ENCODE peak calls at places on chromosomes 4 and X, in nine cellular contexts. V is HCT116, Y is esophagus muscularis mucosa, A is Peyer's patch, H is heart left ventricle, P is IMR-90, B is spleen, F is sigmoid colon, C is testis. Q is an unnamed sample.

GRCh38 chr4:129145222-129145730 is 49.3 kb downstream of the C4orf33 start:
- DNase-seq in V (no peak), Y (no peak), A (no peak), H (no peak), P (no peak), B (no peak), F (no peak), C (no peak), Q (no peak)

GRCh38 chr4:7160951-7161440 is 31.3 kb upstream of the SORCS2 start:
- DNase-seq in V (no peak), Y (no peak), A (peak), H (no peak), P (no peak), B (peak), F (peak), C (peak), Q (no peak)

GRCh38 chrX:136192839-136193414 is 45.6 kb downstream of the FHL1 start:
- DNase-seq in V (no peak), Y (no peak), A (no peak), H (no peak), P (peak), B (no peak), F (no peak), C (no peak), Q (no peak)

GRCh38 chr4:23930750-23931488 is 41.1 kb upstream of the PPARGC1A start:
- DNase-seq in V (no peak), Y (no peak), A (peak), H (peak), P (no peak), B (no peak), F (peak), C (peak), Q (peak)

GRCh38 chrX:19889582-19890342 is 2.4 kb upstream of the SH3KBP1 start:
- DNase-seq in V (peak), Y (no peak), A (no peak), H (no peak), P (peak), B (no peak), F (no peak), C (peak), Q (peak)

GRCh38 chr4:6999172-7000086 is 43.7 kb upstream of the TADA2B start:
- DNase-seq in V (peak), Y (no peak), A (no peak), H (no peak), P (no peak), B (peak), F (no peak), C (no peak), Q (peak)

GRCh38 chr4:21697583-21697982 is 251.0 kb downstream of the KCNIP4 start:
- DNase-seq in V (peak), Y (no peak), A (no peak), H (no peak), P (no peak), B (peak), F (peak), C (peak), Q (no peak)

GRCh38 chr4:14879643-14880042 is 122.6 kb upstream of the CPEB2 start:
- DNase-seq in V (no peak), Y (no peak), A (no peak), H (no peak), P (no peak), B (no peak), F (no peak), C (no peak), Q (no peak)

GRCh38 chr4:87093443-87094123 is 126.8 kb downstream of the KLHL8 start:
- DNase-seq in V (peak), Y (no peak), A (no peak), H (no peak), P (peak), B (no peak), F (no peak), C (peak), Q (peak)

GRCh38 chr4:58138786-58139185 is 1028.6 kb upstream of the IGFBP7 start:
- DNase-seq in V (no peak), Y (no peak), A (no peak), H (no peak), P (no peak), B (no peak), F (no peak), C (no peak), Q (no peak)

GRCh38 chrX:19245711-19246269 is 97.9 kb upstream of the PDHA1 start:
- DNase-seq in V (no peak), Y (no peak), A (no peak), H (no peak), P (no peak), B (no peak), F (no peak), C (no peak), Q (no peak)

GRCh38 chr4:169619958-169620845 is at the start of gene CLCN3:
- DNase-seq in V (peak), Y (peak), A (peak), H (peak), P (peak), B (peak), F (peak), C (peak), Q (peak)

GRCh38 chrX:134636859-134637258 is 21.4 kb downstream of the PLAC1 start:
- DNase-seq in V (no peak), Y (no peak), A (no peak), H (no peak), P (peak), B (no peak), F (no peak), C (no peak), Q (peak)

GRCh38 chrX:104330966-104331365 is 76.2 kb upstream of the ESX1 start:
- DNase-seq in V (no peak), Y (no peak), A (no peak), H (no peak), P (peak), B (no peak), F (no peak), C (no peak), Q (no peak)

GRCh38 chr4:142813388-142813787 is 32.7 kb downstream of the INPP4B start:
- DNase-seq in V (no peak), Y (no peak), A (no peak), H (no peak), P (no peak), B (no peak), F (no peak), C (no peak), Q (no peak)

GRCh38 chr4:172809319-172809718 is 359.3 kb upstream of the GALNT7 start:
- DNase-seq in V (no peak), Y (no peak), A (no peak), H (no peak), P (no peak), B (no peak), F (no peak), C (no peak), Q (no peak)

GRCh38 chrX:113651306-113651705 is 810.7 kb upstream of the AMOT start:
- DNase-seq in V (no peak), Y (no peak), A (no peak), H (no peak), P (no peak), B (no peak), F (no peak), C (no peak), Q (no peak)

GRCh38 chrX:125791781-125792180 is 374.3 kb downstream of the DCAF12L2 start:
- DNase-seq in V (no peak), Y (no peak), A (no peak), H (no peak), P (no peak), B (no peak), F (no peak), C (no peak), Q (no peak)

GRCh38 chrX:19987856-19988255 is 3.0 kb downstream of the BCLAF3 start:
- DNase-seq in V (no peak), Y (no peak), A (no peak), H (no peak), P (no peak), B (no peak), F (no peak), C (no peak), Q (no peak)

GRCh38 chr4:145183023-145183422 is 2.6 kb upstream of the OTUD4 start:
- DNase-seq in V (no peak), Y (no peak), A (no peak), H (no peak), P (peak), B (no peak), F (no peak), C (no peak), Q (peak)

GRCh38 chrX:155020591-155020990 is 1.9 kb downstream of the F8 start:
- DNase-seq in V (no peak), Y (no peak), A (no peak), H (no peak), P (no peak), B (no peak), F (no peak), C (no peak), Q (no peak)

GRCh38 chr4:153160856-153161598 is 43.2 kb upstream of the TRIM2 start:
- DNase-seq in V (no peak), Y (no peak), A (no peak), H (no peak), P (no peak), B (no peak), F (peak), C (no peak), Q (no peak)

GRCh38 chr4:154088741-154089140 is 299.9 kb upstream of the SFRP2 start:
- DNase-seq in V (no peak), Y (no peak), A (no peak), H (no peak), P (no peak), B (no peak), F (no peak), C (no peak), Q (no peak)

GRCh38 chr4:149715822-149716585 is 99.6 kb downstream of the IQCM start:
- DNase-seq in V (no peak), Y (no peak), A (no peak), H (no peak), P (no peak), B (peak), F (no peak), C (no peak), Q (no peak)

GRCh38 chrX:140439455-140439854 is 65.4 kb downstream of the SOX3 start:
- DNase-seq in V (no peak), Y (no peak), A (no peak), H (no peak), P (no peak), B (peak), F (no peak), C (peak), Q (no peak)

GRCh38 chr4:38526412-38526811 is 137.6 kb upstream of the KLF3 start:
- DNase-seq in V (no peak), Y (no peak), A (peak), H (no peak), P (no peak), B (no peak), F (no peak), C (no peak), Q (no peak)

GRCh38 chr4:38533024-38533556 is 130.9 kb upstream of the KLF3 start:
- DNase-seq in V (no peak), Y (no peak), A (no peak), H (no peak), P (no peak), B (no peak), F (no peak), C (peak), Q (no peak)

GRCh38 chr4:38531126-38531737 is 132.8 kb upstream of the KLF3 start:
- DNase-seq in V (no peak), Y (no peak), A (no peak), H (no peak), P (peak), B (no peak), F (no peak), C (no peak), Q (no peak)

GRCh38 chr4:38530486-38530885 is 133.5 kb upstream of the KLF3 start:
- DNase-seq in V (no peak), Y (no peak), A (no peak), H (no peak), P (no peak), B (no peak), F (no peak), C (no peak), Q (no peak)

GRCh38 chr4:38529189-38530115 is 134.5 kb upstream of the KLF3 start:
- DNase-seq in V (no peak), Y (no peak), A (peak), H (peak), P (no peak), B (peak), F (no peak), C (no peak), Q (peak)
- TF ChIP-seq POLR2A in V (no peak), Y (no peak), A (no peak), H (no peak), P (no peak), B (no peak), F (no peak), C (no peak), Q (no peak)

DNA sequence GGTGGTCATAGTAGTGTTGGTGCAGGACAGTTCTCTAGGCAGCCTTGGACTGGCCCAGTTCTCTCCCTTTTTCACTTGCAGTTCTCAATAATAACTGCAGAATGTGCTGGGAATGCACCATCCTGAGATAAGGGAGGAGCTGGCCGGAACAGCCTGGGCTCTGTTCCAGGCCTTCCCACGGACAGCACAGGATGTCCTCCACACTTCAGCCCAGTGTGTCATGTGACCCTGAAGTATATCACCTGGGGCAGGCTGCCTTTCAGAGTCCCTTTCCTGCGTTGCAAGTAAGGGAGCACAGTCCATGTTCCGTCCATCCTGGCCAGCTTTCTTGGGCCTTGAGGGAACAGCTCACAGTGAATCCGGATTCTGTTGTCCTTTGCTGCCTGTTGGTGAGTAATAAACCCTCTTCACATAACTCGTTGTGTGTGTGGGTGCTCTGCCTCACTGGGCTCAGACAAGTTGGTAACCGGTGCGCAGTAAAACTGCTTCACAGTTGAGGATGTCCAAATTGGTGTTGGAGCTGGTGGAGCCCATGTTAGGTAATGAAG is 32.3 kb upstream of the BBS12 start:
- DNase-seq in V (peak), Y (peak), A (peak), H (peak), P (peak), B (no peak), F (peak), C (peak), Q (no peak)
- TF ChIP-seq POLR2A in V (no peak), Y (no peak), A (no peak), H (no peak), P (no peak), B (no peak), F (peak), C (no peak), Q (no peak)

DNA sequence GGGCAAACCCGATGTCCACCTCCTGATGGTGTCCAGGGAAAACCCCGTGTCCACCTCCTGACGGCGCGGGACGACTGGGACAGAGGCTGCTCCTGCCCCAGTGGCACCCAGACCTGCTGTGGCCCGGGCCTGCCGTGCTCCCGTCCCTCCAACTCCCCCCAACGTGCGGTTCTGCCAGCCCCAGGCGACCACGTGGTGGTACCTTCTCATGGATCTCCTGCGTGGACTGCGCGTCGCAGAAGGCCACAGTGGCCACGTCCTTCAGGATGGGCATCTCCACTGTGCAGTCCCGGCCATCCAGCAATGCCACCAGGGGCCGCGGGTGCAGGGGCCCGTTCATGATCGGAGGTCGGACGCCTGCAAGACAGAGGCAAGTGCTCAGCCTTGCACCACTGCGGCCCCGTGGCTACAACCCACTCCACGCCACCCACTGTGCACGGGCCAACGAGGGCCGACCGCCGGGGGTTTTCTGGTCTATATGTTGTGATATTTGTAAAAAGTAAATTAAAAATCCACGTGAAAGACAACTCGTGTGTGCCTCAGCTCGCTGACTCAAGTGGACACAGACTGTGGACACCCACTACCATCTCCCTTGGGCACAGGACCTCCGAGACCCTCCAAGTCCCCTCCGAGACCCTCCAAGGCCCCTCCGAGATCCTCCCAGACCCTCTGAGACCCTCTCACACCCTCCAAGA is 10.8 kb downstream of the CTBP1 start:
- DNase-seq in V (no peak), Y (no peak), A (peak), H (peak), P (no peak), B (peak), F (peak), C (no peak), Q (no peak)
- TF ChIP-seq POLR2A in V (no peak), Y (no peak), A (no peak), H (no peak), P (no peak), B (no peak), F (no peak), C (no peak), Q (no peak)

DNA sequence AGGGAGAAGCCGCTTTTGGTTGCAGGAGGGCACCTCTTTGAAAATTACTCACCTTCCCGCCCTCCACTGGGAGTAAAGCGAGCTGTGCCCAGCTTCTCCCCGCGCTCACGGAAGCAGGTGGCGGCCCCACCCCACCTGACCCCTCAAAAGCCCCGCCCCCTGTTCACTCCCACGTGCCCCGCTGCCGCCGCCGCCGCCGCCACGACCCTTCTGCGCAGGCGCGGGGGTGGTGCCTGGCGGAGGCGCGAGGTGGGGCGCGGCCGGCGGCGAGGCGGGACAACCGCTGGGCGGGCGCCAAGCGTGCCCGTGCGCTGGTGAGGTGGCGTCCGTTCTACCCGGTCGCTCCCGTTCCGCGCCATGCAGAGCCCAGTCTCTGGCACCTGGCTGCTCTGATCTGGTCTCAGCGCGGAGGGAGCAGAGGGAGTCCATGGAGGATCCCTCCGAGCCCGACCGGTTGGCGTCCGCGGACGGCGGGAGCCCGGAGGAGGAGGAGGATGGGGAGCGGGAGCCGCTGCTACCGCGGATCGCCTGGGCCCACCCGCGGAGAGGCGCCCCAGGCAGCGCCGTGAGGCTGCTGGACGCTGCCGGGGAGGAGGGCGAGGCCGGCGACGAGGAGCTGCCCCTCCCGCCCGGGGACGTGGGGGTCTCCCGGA is at the start of gene PI4K2B:
- DNase-seq in V (peak), Y (peak), A (peak), H (peak), P (peak), B (peak), F (peak), C (peak), Q (peak)
- TF ChIP-seq POLR2A in V (peak), Y (peak), A (peak), H (no peak), P (peak), B (peak), F (peak), C (peak), Q (peak)

DNA sequence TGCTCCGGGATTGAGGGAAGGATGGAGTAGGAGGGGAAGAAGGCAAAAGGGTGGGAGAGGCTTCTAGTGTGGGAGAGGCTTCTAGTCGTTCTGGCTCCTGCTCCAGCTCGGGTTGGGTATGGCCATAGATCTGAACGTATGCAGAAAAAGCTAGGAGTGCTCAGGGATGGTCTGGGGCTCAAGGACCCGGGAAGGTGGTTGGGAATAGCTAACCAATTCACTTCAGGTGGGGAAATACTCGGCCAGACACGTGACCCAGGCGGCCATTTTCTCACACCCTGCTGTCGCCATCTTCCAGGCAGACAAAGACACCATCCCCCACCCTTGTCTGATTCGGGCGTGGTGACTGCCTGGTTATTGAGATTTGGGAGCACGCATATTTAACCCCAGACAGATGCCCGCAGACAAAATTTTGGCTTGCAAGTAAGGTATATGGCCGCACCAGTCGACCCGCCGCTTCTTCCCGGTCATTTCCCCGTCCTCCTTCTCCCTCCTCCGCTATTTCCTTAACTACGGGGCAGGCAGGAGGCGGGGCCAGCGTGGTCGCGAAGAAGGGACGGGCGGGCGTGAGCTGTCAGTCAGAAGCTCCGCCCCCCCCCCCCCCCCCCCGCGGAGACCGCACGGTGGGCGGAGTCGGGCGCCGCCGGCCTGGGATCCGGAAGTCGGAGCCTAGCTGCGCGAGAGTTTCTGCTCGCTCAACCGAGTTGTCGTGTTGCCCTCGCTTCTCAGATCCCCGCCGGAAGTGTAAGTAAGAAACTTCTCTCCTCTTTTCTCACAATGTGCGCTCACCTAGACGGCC is at the start of gene GNL3L:
- DNase-seq in V (peak), Y (peak), A (peak), H (peak), P (peak), B (peak), F (peak), C (peak), Q (peak)
- TF ChIP-seq POLR2A in V (no peak), Y (no peak), A (peak), H (no peak), P (peak), B (no peak), F (no peak), C (no peak), Q (peak)

GRCh38 chrX:103254171-103254824 is 657 bp downstream of the TCEAL8 start:
- DNase-seq in V (peak), Y (no peak), A (peak), H (peak), P (peak), B (peak), F (peak), C (peak), Q (peak)

GRCh38 chrX:103253608-103254007 is 1.3 kb downstream of the TCEAL8 start:
- DNase-seq in V (no peak), Y (no peak), A (no peak), H (no peak), P (no peak), B (no peak), F (no peak), C (no peak), Q (peak)

GRCh38 chrX:103258275-103258674 is 3.3 kb upstream of the TCEAL8 start:
- DNase-seq in V (no peak), Y (no peak), A (no peak), H (no peak), P (no peak), B (no peak), F (no peak), C (no peak), Q (no peak)

GRCh38 chrX:103256651-103257050 is 1.7 kb upstream of the TCEAL8 start:
- DNase-seq in V (no peak), Y (no peak), A (no peak), H (no peak), P (no peak), B (no peak), F (no peak), C (no peak), Q (no peak)

GRCh38 chrX:103254921-103255455 is at the start of gene TCEAL8:
- DNase-seq in V (peak), Y (peak), A (peak), H (peak), P (peak), B (peak), F (peak), C (peak), Q (peak)
- TF ChIP-seq POLR2A in V (no peak), Y (peak), A (peak), H (no peak), P (no peak), B (peak), F (peak), C (no peak), Q (peak)

GRCh38 chrX:70176938-70177533 is at the start of gene DGAT2L6:
- DNase-seq in V (no peak), Y (no peak), A (no peak), H (no peak), P (no peak), B (no peak), F (no peak), C (no peak), Q (no peak)
- TF ChIP-seq POLR2A in V (no peak), Y (no peak), A (no peak), H (no peak), P (no peak), B (no peak), F (no peak), C (no peak), Q (no peak)